ENCODE peak calls at places on chromosome 3, in four cellular contexts. D is ovary, N is gastrocnemius medialis, Z is PC-9. J is an unnamed sample.

GRCh38 chr3:191330309-191330712 is at the start of gene UTS2B:
- DNase-seq in Z (peak; percentile 32), D (peak; percentile 31), N (no peak), J (no peak)

GRCh38 chr3:30668051-30668609 is 61.7 kb downstream of the TGFBR2 start:
- DNase-seq in N (no peak), Z (no peak), D (no peak), J (no peak)

GRCh38 chr3:172057059-172057458 is 17.7 kb downstream of the FNDC3B start:
- DNase-seq in D (no peak), Z (no peak), N (no peak), J (no peak)

GRCh38 chr3:114872056-114872455 is 275.0 kb downstream of the ZBTB20 start:
- DNase-seq in D (no peak), Z (no peak), N (no peak), J (no peak)

GRCh38 chr3:183548262-183548769 is 7.2 kb downstream of the KLHL6 start:
- DNase-seq in N (no peak), Z (peak; percentile 77), D (no peak), J (no peak)

GRCh38 chr3:184003187-184003967 is 14.3 kb downstream of the ABCC5 start:
- DNase-seq in D (no peak), Z (no peak), N (no peak), J (no peak)

GRCh38 chr3:86229086-86229774 is 761.7 kb downstream of the VGLL3 start:
- DNase-seq in Z (no peak), D (no peak), N (no peak), J (no peak)

GRCh38 chr3:146640955-146641867 is 36.1 kb upstream of the PLSCR5 start:
- DNase-seq in Z (peak; percentile 32), N (no peak), D (no peak), J (no peak)

GRCh38 chr3:14206548-14207177 is 28.0 kb downstream of the LSM3 start:
- DNase-seq in N (no peak), D (no peak), Z (no peak), J (no peak)

GRCh38 chr3:54874816-54875556 is 52.9 kb downstream of the LRTM1 start:
- DNase-seq in N (no peak), Z (no peak), D (no peak), J (no peak)

GRCh38 chr3:186025161-186025560 is 83.7 kb downstream of the ETV5 start:
- DNase-seq in Z (no peak), N (no peak), D (no peak), J (no peak)

GRCh38 chr3:179015551-179016020 is 56.0 kb downstream of the ZMAT3 start:
- DNase-seq in Z (peak; percentile 67), N (no peak), D (peak; percentile 58), J (no peak)

GRCh38 chr3:8491246-8491645 is 10.4 kb upstream of the LMCD1 start:
- DNase-seq in D (no peak), N (no peak), Z (no peak), J (no peak)

GRCh38 chr3:152352559-152352958 is 83.8 kb downstream of the MBNL1 start:
- DNase-seq in N (no peak), D (no peak), Z (no peak), J (no peak)

GRCh38 chr3:113275876-113276580 is 64.7 kb downstream of the BOC start:
- DNase-seq in D (peak; percentile 41), Z (peak; percentile 82), N (no peak), J (peak; percentile 82)

GRCh38 chr3:102123590-102124190 is 274.4 kb downstream of the NFKBIZ start:
- DNase-seq in D (no peak), N (no peak), Z (no peak), J (no peak)

GRCh38 chr3:177162742-177163141 is 34.5 kb downstream of the TBL1XR1 start:
- DNase-seq in N (no peak), Z (no peak), D (no peak), J (no peak)

GRCh38 chr3:149330609-149331008 is 2.8 kb downstream of the TM4SF18 start:
- DNase-seq in N (no peak), D (no peak), Z (no peak), J (no peak)

GRCh38 chr3:60226907-60227306 is 1024.3 kb downstream of the FHIT start:
- DNase-seq in N (no peak), Z (no peak), D (no peak), J (no peak)

GRCh38 chr3:11919390-11919789 is 72.7 kb upstream of the TAMM41 start:
- DNase-seq in D (no peak), Z (no peak), N (no peak), J (no peak)

GRCh38 chr3:157856078-157856939 is 249.9 kb downstream of the SHOX2 start:
- DNase-seq in D (no peak), N (peak; percentile 40), Z (no peak), J (no peak)

GRCh38 chr3:188830955-188831354 is 340.8 kb upstream of the TPRG1 start:
- DNase-seq in N (no peak), Z (no peak), D (no peak), J (no peak)

GRCh38 chr3:169871129-169871886 is 1.6 kb upstream of the LRRC31 start:
- DNase-seq in N (no peak), D (no peak), Z (no peak), J (no peak)

GRCh38 chr3:66407281-66408218 is 93.3 kb downstream of the LRIG1 start:
- DNase-seq in N (peak; percentile 57), D (peak; percentile 79), Z (peak; percentile 49), J (peak; percentile 80)

GRCh38 chr3:150149651-150150051 is 179.0 kb upstream of the PFN2 start:
- DNase-seq in N (peak; percentile 51), D (no peak), Z (peak; percentile 44), J (no peak)

GRCh38 chr3:183293966-183294365 is 40.9 kb downstream of the B3GNT5 start:
- DNase-seq in D (no peak), Z (no peak), N (no peak), J (no peak)

GRCh38 chr3:14920536-14920935 is 26.8 kb upstream of the NR2C2 start:
- DNase-seq in N (no peak), Z (no peak), D (no peak), J (no peak)

GRCh38 chr3:81980566-81981494 is 219.4 kb upstream of the GBE1 start:
- DNase-seq in Z (peak; percentile 4), D (no peak), N (no peak), J (no peak)

GRCh38 chr3:11271986-11272904 is at the start of gene ATG7:
- DNase-seq in N (peak; percentile 85), Z (peak; percentile 95), D (peak; percentile 98), J (peak; percentile 98)

GRCh38 chr3:48446425-48447193 is at the start of gene ATRIP:
- DNase-seq in N (peak; percentile 84), Z (peak; percentile 91), D (peak; percentile 89), J (peak; percentile 95)

DNA sequence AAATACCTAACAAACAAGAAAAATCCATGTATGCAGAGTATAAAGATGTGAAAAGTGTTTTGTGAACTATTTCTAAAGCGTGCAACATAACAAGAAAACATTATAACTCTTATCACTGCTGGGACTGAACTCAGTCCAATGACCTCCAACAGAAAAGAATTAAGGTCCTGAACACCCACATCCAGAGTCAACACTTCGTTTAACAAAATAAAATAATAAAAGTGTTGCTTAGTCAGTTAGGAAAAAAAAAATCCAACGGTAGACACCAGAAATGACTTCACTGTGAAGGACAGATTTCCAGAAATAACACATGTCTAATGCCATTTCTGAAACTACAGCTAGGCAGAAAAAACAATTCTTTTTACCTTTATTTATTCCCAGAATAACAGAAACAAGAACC is 28.0 kb downstream of the MB21D2 start:
- DNase-seq in Z (no peak), D (no peak), N (no peak), J (no peak)
- H3K4me1 ChIP-seq in Z (peaks cover 84% of the 10 kb centered on the region), D (peaks cover 4% of the 10 kb centered on the region), N (peaks cover 14% of the 10 kb centered on the region), J (no peaks in the 10 kb centered on the region)

GRCh38 chr3:47159820-47160219 is 4.1 kb downstream of the SETD2 start:
- DNase-seq in D (no peak), Z (no peak), N (no peak), J (no peak)
- H3K4me1 ChIP-seq in D (peaks cover 15% of the 10 kb centered on the region), Z (peaks cover 15% of the 10 kb centered on the region), N (peaks cover 74% of the 10 kb centered on the region), J (peaks cover 79% of the 10 kb centered on the region)

GRCh38 chr3:38022301-38022700 is 7.1 kb downstream of the PLCD1 start:
- DNase-seq in N (no peak), Z (no peak), D (no peak), J (peak; percentile 60)
- H3K4me1 ChIP-seq in N (peaks cover 17% of the 10 kb centered on the region), Z (peaks cover 13% of the 10 kb centered on the region), D (peaks cover 19% of the 10 kb centered on the region), J (no peaks in the 10 kb centered on the region)

GRCh38 chr3:32284443-32284842 is 46.0 kb downstream of the CMTM8 start:
- DNase-seq in Z (no peak), D (no peak), N (no peak), J (no peak)
- H3K4me1 ChIP-seq in Z (peaks cover 14% of the 10 kb centered on the region), D (no peaks in the 10 kb centered on the region), N (no peaks in the 10 kb centered on the region), J (no peaks in the 10 kb centered on the region)

GRCh38 chr3:5126586-5126985 is 4.5 kb downstream of the ARL8B start:
- DNase-seq in Z (no peak), D (no peak), N (no peak), J (no peak)
- H3K4me1 ChIP-seq in Z (peaks cover 26% of the 10 kb centered on the region), D (peaks cover 8% of the 10 kb centered on the region), N (peaks cover 42% of the 10 kb centered on the region), J (peaks cover 30% of the 10 kb centered on the region)

DNA sequence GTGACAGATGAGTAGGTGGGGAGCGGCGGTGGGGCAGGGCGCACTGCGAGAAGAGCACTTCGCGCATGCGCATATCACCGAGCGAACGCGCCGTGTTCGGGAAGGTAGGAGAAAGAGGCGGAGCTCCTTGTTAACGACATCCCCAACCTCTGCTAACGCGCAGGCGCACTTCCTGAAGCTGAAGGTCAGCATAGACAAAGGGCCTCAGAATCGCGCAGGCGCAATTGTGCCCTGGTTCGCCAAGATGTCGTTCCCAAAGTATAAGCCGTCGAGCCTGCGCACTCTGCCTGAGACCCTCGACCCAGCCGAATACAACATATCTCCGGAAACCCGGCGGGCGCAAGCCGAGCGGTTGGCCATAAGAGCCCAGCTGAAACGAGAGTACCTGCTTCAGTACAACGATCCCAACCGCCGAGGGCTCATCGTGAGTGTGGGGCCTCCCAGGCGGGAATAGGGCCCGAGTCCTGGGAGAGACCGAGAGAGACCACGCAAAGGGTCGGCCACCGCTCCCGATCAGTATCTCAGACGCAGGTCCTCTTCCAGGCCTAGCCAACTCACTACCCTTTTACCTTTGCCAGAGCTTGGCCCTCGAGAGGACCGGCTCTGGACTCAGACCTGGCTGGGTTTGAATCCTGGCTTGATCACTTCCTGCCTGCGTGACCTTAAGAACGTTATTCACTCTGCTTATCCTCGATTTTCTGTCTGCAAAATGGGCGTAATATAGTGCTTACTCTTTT is at the start of gene NDUFB4:
- DNase-seq in D (peak; percentile 96), Z (peak; percentile 97), N (peak; percentile 95), J (peak; percentile 98)
- H3K4me1 ChIP-seq in D (peaks cover 8% of the 10 kb centered on the region), Z (peaks cover 6% of the 10 kb centered on the region), N (peaks cover 36% of the 10 kb centered on the region), J (peaks cover 30% of the 10 kb centered on the region)

GRCh38 chr3:50620420-50620819 is 3.5 kb downstream of the MAPKAPK3 start:
- DNase-seq in N (peak; percentile 53), Z (no peak), D (no peak), J (no peak)
- H3K4me1 ChIP-seq in N (peaks cover 71% of the 10 kb centered on the region), Z (peaks cover 56% of the 10 kb centered on the region), D (peaks cover 5% of the 10 kb centered on the region), J (no peaks in the 10 kb centered on the region)